ENCODE peak calls at places on chromosomes 6 and 20, in nine cellular contexts. Y is psoas muscle; D is lung; X is effector memory CD4-positive, alpha-beta T cell; U is PC-3; Z is GM23248; W is Peyer's patch; V is HepG2; E is fibroblast of lung. F is an unnamed sample. For H3K27me3, the result is how much of the 10 kb centered on the place peaks cover.

GRCh38 chr6:30845183-30845582 is 39.1 kb upstream of the DDR1 start:
- DNase-seq in Y (no peak), D (no peak), X (no peak), U (no peak), Z (no peak), W (no peak), V (no peak), E (no peak), F (no peak)

GRCh38 chr6:14035448-14035847 is 82.1 kb upstream of the CD83 start:
- DNase-seq in Y (no peak), D (peak), X (no peak), U (peak), Z (peak), W (no peak), V (no peak), E (peak), F (peak)

GRCh38 chr6:149864578-149865535 is 698 bp upstream of the LRP11 start:
- DNase-seq in Y (no peak), D (no peak), X (no peak), U (peak), Z (peak), W (peak), V (peak), E (peak), F (no peak)

GRCh38 chr6:160871320-160871719 is 120.2 kb upstream of the MAP3K4 start:
- DNase-seq in Y (no peak), D (no peak), X (no peak), U (no peak), Z (no peak), W (no peak), V (no peak), E (no peak), F (no peak)

GRCh38 chr6:45253457-45253856 is 74.7 kb upstream of the RUNX2 start:
- DNase-seq in Y (no peak), D (no peak), X (no peak), U (no peak), Z (no peak), W (no peak), V (no peak), E (no peak), F (no peak)

GRCh38 chr6:30686908-30687658 is 638 bp upstream of the PPP1R18 start:
- DNase-seq in Y (peak), D (peak), X (peak), U (peak), Z (peak), W (peak), V (peak), E (peak), F (no peak)

GRCh38 chr20:52305029-52305645 is 113.6 kb upstream of the ZFP64 start:
- DNase-seq in Y (no peak), D (no peak), X (no peak), U (peak), Z (peak), W (no peak), V (no peak), E (no peak), F (no peak)

GRCh38 chr6:122789078-122789861 is at the start of gene SMPDL3A:
- DNase-seq in Y (peak), D (peak), X (no peak), U (peak), Z (peak), W (peak), V (peak), E (peak), F (peak)

GRCh38 chr20:50099565-50099991 is 13.4 kb downstream of the UBE2V1 start:
- DNase-seq in Y (no peak), D (no peak), X (no peak), U (no peak), Z (no peak), W (no peak), V (no peak), E (no peak), F (no peak)

GRCh38 chr6:2850480-2851150 is 9.0 kb upstream of the SERPINB1 start:
- DNase-seq in Y (no peak), D (peak), X (no peak), U (peak), Z (peak), W (no peak), V (no peak), E (no peak), F (no peak)

GRCh38 chr20:49631856-49632418 is 64.0 kb upstream of the PTGIS start:
- DNase-seq in Y (no peak), D (no peak), X (no peak), U (no peak), Z (no peak), W (no peak), V (no peak), E (no peak), F (no peak)

GRCh38 chr6:53640361-53640760 is 25.2 kb downstream of the KLHL31 start:
- DNase-seq in Y (no peak), D (no peak), X (no peak), U (no peak), Z (no peak), W (no peak), V (no peak), E (no peak), F (no peak)

GRCh38 chr6:125170376-125170775 is 16.8 kb downstream of the TPD52L1 start:
- DNase-seq in Y (no peak), D (no peak), X (no peak), U (no peak), Z (peak), W (no peak), V (no peak), E (peak), F (no peak)

GRCh38 chr6:25525078-25525477 is 126.9 kb upstream of the SCGN start:
- DNase-seq in Y (no peak), D (no peak), X (no peak), U (no peak), Z (no peak), W (no peak), V (no peak), E (no peak), F (no peak)

GRCh38 chr6:147868493-147869222 is 360.2 kb downstream of the SAMD5 start:
- DNase-seq in Y (no peak), D (no peak), X (no peak), U (peak), Z (no peak), W (no peak), V (no peak), E (peak), F (no peak)

GRCh38 chr20:33838035-33838864 is 27.1 kb downstream of the CHMP4B start:
- DNase-seq in Y (no peak), D (no peak), X (no peak), U (no peak), Z (no peak), W (no peak), V (no peak), E (no peak), F (no peak)

GRCh38 chr6:54830216-54830615 is 16.4 kb upstream of the FAM83B start:
- DNase-seq in Y (no peak), D (no peak), X (no peak), U (no peak), Z (no peak), W (no peak), V (no peak), E (no peak), F (no peak)

GRCh38 chr20:25223765-25224720 is 23.8 kb upstream of the PYGB start:
- DNase-seq in Y (no peak), D (no peak), X (no peak), U (no peak), Z (no peak), W (no peak), V (no peak), E (no peak), F (no peak)

DNA sequence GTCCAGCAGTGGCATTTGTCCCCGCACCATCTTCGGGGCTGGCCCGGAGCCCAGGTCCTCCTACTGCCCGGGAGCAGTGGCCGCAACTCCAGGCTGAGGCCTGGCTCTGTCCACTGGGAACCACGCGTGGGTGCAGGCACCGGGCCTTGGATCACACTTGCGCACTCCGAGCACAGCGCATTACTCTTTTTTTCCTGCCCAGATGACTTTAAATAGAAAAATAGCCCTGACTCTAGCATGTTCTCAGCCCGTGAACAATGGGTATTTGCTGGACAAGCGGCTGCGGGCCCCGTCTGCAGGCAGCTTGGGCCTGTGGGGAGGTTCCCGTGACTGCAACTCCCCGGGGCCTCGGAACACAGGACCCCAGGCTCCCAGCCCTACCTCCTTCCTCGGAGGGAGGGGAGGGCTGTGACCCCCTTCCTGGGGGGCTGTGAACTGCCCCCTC is 162.2 kb downstream of the TBXT start:
- DNase-seq in Y (peak), D (no peak), X (no peak), U (no peak), Z (peak), W (no peak), V (no peak), E (peak), F (no peak)
- H3K4me3 ChIP-seq in Y (peak), D (no peak), X (no peak), U (no peak), Z (peak), W (no peak), V (no peak), E (no peak), F (peak)

GRCh38 chr6:108876929-108877775 is 28.9 kb downstream of the ARMC2 start:
- DNase-seq in Y (peak), D (peak), X (no peak), U (no peak), Z (peak), W (peak), V (no peak), E (peak), F (no peak)

GRCh38 chr6:108873971-108874370 is 25.7 kb downstream of the ARMC2 start:
- DNase-seq in Y (no peak), D (no peak), X (no peak), U (no peak), Z (no peak), W (no peak), V (no peak), E (no peak), F (no peak)

GRCh38 chr6:108874470-108875160 is 26.4 kb downstream of the ARMC2 start:
- DNase-seq in Y (peak), D (no peak), X (no peak), U (no peak), Z (peak), W (peak), V (no peak), E (peak), F (no peak)

GRCh38 chr6:108873251-108873650 is 25.0 kb downstream of the ARMC2 start:
- DNase-seq in Y (no peak), D (no peak), X (no peak), U (no peak), Z (no peak), W (no peak), V (no peak), E (no peak), F (no peak)

GRCh38 chr6:108875161-108875555 is 26.9 kb downstream of the ARMC2 start:
- DNase-seq in Y (no peak), D (no peak), X (no peak), U (no peak), Z (no peak), W (no peak), V (no peak), E (no peak), F (no peak)
- H3K27ac ChIP-seq in Y (peak), D (peak), X (peak), U (no peak), Z (peak), W (peak), V (no peak), E (no peak), F (no peak)

GRCh38 chr20:62437430-62437829 is 10.1 kb upstream of the RBBP8NL start:
- DNase-seq in Y (no peak), D (no peak), X (no peak), U (no peak), Z (no peak), W (no peak), V (no peak), E (no peak), F (no peak)
- H3K27me3 ChIP-seq in Y (under half), D (under half), X (under half), U (under half), Z (under half), W (under half), V (under half), E (under half), F (under half)

GRCh38 chr20:18005990-18006364 is 37.2 kb downstream of the MGME1 start:
- DNase-seq in Y (no peak), D (no peak), X (no peak), U (no peak), Z (no peak), W (no peak), V (no peak), E (peak), F (no peak)
- H3K4me3 ChIP-seq in Y (no peak), D (no peak), X (no peak), U (no peak), Z (no peak), W (no peak), V (no peak), E (no peak), F (no peak)